ENCODE peak calls at places on chromosomes 16 and 17, in eight cellular contexts. X, H, G, Z, N, J, P and U are unnamed samples.

GRCh38 chr17:74116087-74116717 is 87.3 kb upstream of the RPL38 start:
- DNase-seq in Z (no peak), X (no peak), G (no peak), P (no peak), N (no peak), J (no peak), H (no peak), U (no peak)

GRCh38 chr16:77191259-77191969 is 424 bp downstream of the MON1B start:
- DNase-seq in Z (no peak), G (no peak), X (no peak), N (no peak), P (no peak), H (no peak), J (peak; percentile 60), U (peak; percentile 38)

GRCh38 chr17:39192901-39193300 is 4.6 kb downstream of the CACNB1 start:
- DNase-seq in Z (no peak), G (no peak), X (no peak), J (no peak), H (no peak), N (no peak), P (no peak), U (no peak)

GRCh38 chr17:13131211-13131610 is 113.4 kb upstream of the ELAC2 start:
- DNase-seq in Z (no peak), P (no peak), G (no peak), N (no peak), H (no peak), J (no peak), X (no peak), U (no peak)

GRCh38 chr16:149024-149675 is 3.3 kb upstream of the HBZ start:
- DNase-seq in H (no peak), Z (no peak), P (no peak), J (no peak), G (no peak), X (no peak), N (no peak), U (no peak)

GRCh38 chr17:3025421-3026124 is 37.8 kb downstream of the OR1D5 start:
- DNase-seq in J (no peak), X (no peak), Z (no peak), P (no peak), H (no peak), N (no peak), G (no peak), U (no peak)

GRCh38 chr16:78045865-78046581 is 23.7 kb downstream of the CLEC3A start:
- DNase-seq in Z (peak; percentile 19), J (peak; percentile 5), P (no peak), N (no peak), H (peak; percentile 11), X (peak; percentile 91), G (no peak), U (peak; percentile 3)

GRCh38 chr17:32659419-32659842 is 172.6 kb downstream of the CDK5R1 start:
- DNase-seq in P (peak; percentile 10), H (peak; percentile 37), G (peak; percentile 38), J (peak; percentile 67), X (peak; percentile 82), N (peak; percentile 34), Z (peak; percentile 36), U (peak; percentile 62)

GRCh38 chr16:67561501-67561823 is 864 bp upstream of the CTCF start:
- DNase-seq in X (no peak), J (no peak), N (no peak), P (no peak), Z (no peak), G (no peak), H (no peak), U (no peak)